ENCODE peak calls at places on chromosomes 2 and 18, in four cellular contexts. B is HepG2, Q is GM12878, U is K562. Y is an unnamed sample.

GRCh38 chr2:137228566-137228965 is 463.2 kb downstream of the THSD7B start:
- DNase-seq in Q (no peak), U (no peak), B (no peak), Y (peak; percentile 0)

GRCh38 chr2:138652378-138652777 is 127.8 kb downstream of the NXPH2 start:
- DNase-seq in U (no peak), B (no peak), Q (no peak), Y (no peak)

GRCh38 chr2:25341753-25342371 is at the start of gene DNMT3A:
- DNase-seq in Q (no peak), B (no peak), U (peak; percentile 78), Y (peak; percentile 59)

GRCh38 chr2:99356853-99357252 is 19.7 kb downstream of the EIF5B start:
- DNase-seq in B (no peak), U (no peak), Q (no peak), Y (no peak)

GRCh38 chr18:21300616-21301200 is 58.7 kb downstream of the GREB1L start:
- DNase-seq in Q (no peak), U (no peak), B (no peak), Y (no peak)

GRCh38 chr2:144477943-144478283 is 42.0 kb downstream of the ZEB2 start:
- DNase-seq in Q (no peak), U (no peak), B (no peak), Y (no peak)

GRCh38 chr18:56307354-56307753 is 331.0 kb downstream of the TXNL1 start:
- DNase-seq in Q (no peak), B (no peak), U (no peak), Y (no peak)

GRCh38 chr2:164954954-164955701 is at the start of gene SLC38A11:
- DNase-seq in B (no peak), Q (no peak), U (no peak), Y (no peak)

GRCh38 chr2:75035444-75036353 is 77.3 kb downstream of the POLE4 start:
- DNase-seq in B (no peak), U (no peak), Q (no peak), Y (no peak)

GRCh38 chr2:84297155-84297554 is 161.9 kb downstream of the SUCLG1 start:
- DNase-seq in U (no peak), B (peak; percentile 88), Q (no peak), Y (peak; percentile 39)

GRCh38 chr2:172998547-172998946 is 77.1 kb upstream of the MAP3K20 start:
- DNase-seq in U (no peak), Q (no peak), B (no peak), Y (no peak)

GRCh38 chr2:119697290-119698013 is 18.5 kb downstream of the TMEM177 start:
- DNase-seq in Q (peak; percentile 26), U (no peak), B (no peak), Y (no peak)

GRCh38 chr2:226179010-226179409 is 620.6 kb downstream of the IRS1 start:
- DNase-seq in Q (no peak), U (no peak), B (no peak), Y (no peak)

GRCh38 chr2:119248311-119248710 is 24.7 kb downstream of the STEAP3 start:
- DNase-seq in Q (no peak), U (no peak), B (no peak), Y (no peak)

GRCh38 chr2:62956646-62957045 is 94.0 kb upstream of the OTX1 start:
- DNase-seq in U (no peak), Q (no peak), B (no peak), Y (no peak)

GRCh38 chr18:13513015-13513414 is 213.3 kb downstream of the FAM210A start:
- DNase-seq in B (peak; percentile 54), Q (no peak), U (no peak), Y (no peak)

GRCh38 chr18:23512641-23513040 is 9.3 kb downstream of the RMC1 start:
- DNase-seq in U (no peak), B (no peak), Q (no peak), Y (no peak)

GRCh38 chr2:47720036-47720435 is 62.9 kb upstream of the MSH6 start:
- DNase-seq in Q (peak; percentile 40), B (no peak), U (no peak), Y (no peak)

GRCh38 chr2:236036045-236036444 is 132.1 kb downstream of the GBX2 start:
- DNase-seq in Q (no peak), B (no peak), U (no peak), Y (no peak)

GRCh38 chr18:29076645-29077044 is 899.7 kb upstream of the CDH2 start:
- DNase-seq in Q (no peak), B (no peak), U (no peak), Y (no peak)

GRCh38 chr2:176956791-176957190 is 255.8 kb upstream of the HNRNPA3 start:
- DNase-seq in B (no peak), U (no peak), Q (no peak), Y (no peak)

GRCh38 chr2:95185973-95186372 is 20.4 kb downstream of the ZNF2 start:
- DNase-seq in Q (no peak), U (no peak), B (no peak), Y (no peak)

GRCh38 chr18:76453057-76453561 is 41.9 kb downstream of the ZNF516 start:
- DNase-seq in Q (no peak), B (no peak), U (no peak), Y (no peak)

GRCh38 chr2:135657806-135658582 is 83.7 kb upstream of the UBXN4 start:
- DNase-seq in Q (peak; percentile 38), B (no peak), U (no peak), Y (no peak)

GRCh38 chr2:5694016-5694690 is 2.0 kb downstream of the SOX11 start:
- DNase-seq in U (no peak), B (no peak), Q (no peak), Y (no peak)

GRCh38 chr18:67199993-67200617 is 316.4 kb downstream of the DSEL start:
- DNase-seq in Q (peak; percentile 11), B (peak; percentile 53), U (peak; percentile 24), Y (peak; percentile 1)

GRCh38 chr2:2827691-2828315 is 496.7 kb upstream of the MYT1L start:
- DNase-seq in U (no peak), Q (no peak), B (no peak), Y (no peak)

GRCh38 chr2:2273421-2273820 is 57.7 kb downstream of the MYT1L start:
- DNase-seq in B (no peak), U (no peak), Q (no peak), Y (no peak)

GRCh38 chr2:136363921-136364320 is 246.0 kb upstream of the CXCR4 start:
- DNase-seq in U (no peak), Q (no peak), B (no peak), Y (no peak)

GRCh38 chr18:48833701-48834394 is 116.9 kb downstream of the SMAD7 start:
- DNase-seq in U (no peak), Q (no peak), B (no peak), Y (no peak)

GRCh38 chr2:203596183-203596582 is 61.1 kb upstream of the RAPH1 start:
- DNase-seq in B (no peak), U (no peak), Q (no peak), Y (no peak)

GRCh38 chr18:48815182-48815520 is 135.6 kb downstream of the SMAD7 start:
- DNase-seq in B (no peak), U (no peak), Q (no peak), Y (no peak)

GRCh38 chr2:145383961-145384360 is 864.0 kb upstream of the ZEB2 start:
- DNase-seq in Q (no peak), U (no peak), B (no peak), Y (no peak)

GRCh38 chr18:61679836-61680235 is 213.0 kb downstream of the RNF152 start:
- DNase-seq in B (no peak), U (no peak), Q (no peak), Y (no peak)

GRCh38 chr18:51196811-51197660 is 445 bp downstream of the MEX3C start:
- DNase-seq in U (peak; percentile 54), Q (no peak), B (no peak), Y (no peak)
- TF ChIP-seq CHD4 in U (no peak), Q (no peak), B (no peak), Y (no peak)

DNA sequence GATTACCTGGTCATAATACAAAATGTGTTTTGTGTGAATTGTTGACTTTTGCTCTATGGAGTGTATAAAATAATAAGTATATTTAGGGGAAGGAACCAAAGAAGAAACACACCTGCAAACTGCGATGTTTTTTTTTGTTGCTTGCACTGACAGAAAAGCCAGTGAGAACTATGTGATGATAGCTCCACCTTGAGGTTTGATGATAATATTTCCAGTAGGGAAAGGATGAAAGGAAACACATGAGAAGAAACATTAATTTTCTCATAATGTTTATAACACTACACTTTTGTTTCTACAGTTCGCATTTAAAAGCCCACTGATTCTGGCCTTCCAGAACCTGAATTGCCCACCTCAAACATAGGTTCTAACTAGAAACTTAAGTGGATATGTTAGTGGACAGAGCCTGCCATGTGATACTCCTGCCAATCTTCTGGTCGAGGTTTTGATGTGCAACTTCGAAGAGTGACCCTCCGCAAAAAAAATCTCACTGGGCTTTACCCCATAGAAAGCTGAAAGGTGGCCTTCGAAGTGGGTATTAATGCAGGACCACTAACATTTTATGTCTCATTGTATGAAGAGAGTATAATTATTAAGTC is 476.4 kb upstream of the SPHKAP start:
- DNase-seq in Q (peak; percentile 3), B (peak; percentile 19), U (no peak), Y (peak; percentile 8)
- TF ChIP-seq CHD4 in Q (no peak), B (no peak), U (no peak), Y (no peak)

GRCh38 chr2:128520787-128521186 is 202.1 kb upstream of the HS6ST1 start:
- DNase-seq in Q (peak; percentile 49), U (no peak), B (no peak), Y (no peak)
- TF ChIP-seq CHD4 in Q (no peak), U (no peak), B (no peak), Y (no peak)

DNA sequence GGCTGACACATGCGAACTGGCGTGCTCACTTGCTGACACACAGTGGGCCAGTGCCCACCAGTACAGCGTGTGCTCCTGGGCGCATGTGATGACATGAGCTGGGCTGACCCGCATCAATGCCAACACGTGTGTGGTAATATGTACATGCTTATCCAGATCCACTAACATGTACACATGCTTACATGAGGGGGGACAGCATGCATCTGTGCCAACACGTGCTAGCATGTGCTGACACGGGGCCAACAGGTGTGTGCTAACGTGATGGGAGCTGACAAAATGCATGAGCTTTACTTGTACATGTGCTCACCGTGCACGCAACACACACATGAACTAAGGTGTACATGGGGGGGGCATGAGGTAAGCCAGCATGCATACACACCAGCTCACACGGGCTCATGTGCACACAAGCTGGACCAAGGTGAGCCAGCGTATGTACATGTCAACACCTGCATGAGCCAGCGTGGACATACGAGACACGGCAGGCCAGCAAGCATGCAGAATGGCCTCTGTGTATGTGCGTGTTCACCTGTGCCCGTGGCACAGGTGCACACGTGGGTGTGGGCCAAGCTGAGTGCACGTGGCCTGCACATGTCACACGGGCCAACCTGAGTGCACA is 28.5 kb downstream of the GPC1 start:
- DNase-seq in Q (no peak), B (no peak), U (no peak), Y (no peak)
- TF ChIP-seq CHD4 in Q (no peak), B (no peak), U (no peak), Y (no peak)

GRCh38 chr2:22991844-22992243 is 393.1 kb upstream of the KLHL29 start:
- DNase-seq in Q (no peak), B (no peak), U (no peak), Y (no peak)
- TF ChIP-seq CHD4 in Q (no peak), B (no peak), U (no peak), Y (no peak)

DNA sequence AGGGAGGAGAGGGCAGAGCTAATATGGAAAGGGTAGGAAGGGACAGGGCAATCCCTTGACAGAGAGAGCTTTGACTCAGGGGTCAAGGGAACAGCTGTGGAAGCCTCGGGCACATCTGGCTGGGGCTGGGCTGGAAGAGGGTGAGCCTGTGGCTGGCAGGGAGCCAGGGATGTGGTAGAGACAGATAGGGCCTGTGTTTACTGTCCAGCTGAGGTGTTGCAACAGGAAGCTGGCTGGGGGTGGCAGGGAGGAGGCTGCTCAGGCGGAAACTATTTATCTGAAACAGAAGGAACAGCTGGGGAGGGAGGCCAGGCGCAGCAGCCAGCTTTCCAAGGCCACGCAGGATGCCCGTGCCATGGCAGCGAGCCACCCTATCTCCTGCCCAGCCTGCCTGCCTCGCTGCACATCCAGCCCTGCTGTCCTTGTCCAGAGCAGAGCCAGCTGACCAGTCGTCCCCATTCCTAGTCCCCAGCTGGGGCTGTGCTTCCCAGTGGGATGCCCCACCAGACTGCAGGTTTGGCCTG is 264.7 kb downstream of the CYP26B1 start:
- DNase-seq in U (peak; percentile 95), B (peak; percentile 94), Q (no peak), Y (peak; percentile 29)
- TF ChIP-seq CHD4 in U (peak; percentile 76), B (no peak), Q (no peak), Y (no peak)

Y was measured in A549.